ENCODE peak calls at places on chromosomes 3 and 15, in five cellular contexts. J, Z, N, S and A are unnamed samples. For H3K27me3, the result is how much of the 10 kb centered on the place peaks cover.

GRCh38 chr3:39101022-39101689 is 6.3 kb downstream of the GORASP1 start:
- DNase-seq in S (peak), Z (peak), N (peak), J (no peak), A (no peak)

GRCh38 chr3:161576733-161577510 is 80.3 kb downstream of the OTOL1 start:
- DNase-seq in Z (no peak), J (no peak), N (no peak), S (no peak), A (no peak)

GRCh38 chr3:74445541-74445940 is 168.9 kb downstream of the CNTN3 start:
- DNase-seq in S (no peak), Z (no peak), J (no peak), N (no peak), A (no peak)

GRCh38 chr3:128337305-128337704 is 129.4 kb downstream of the DNAJB8 start:
- DNase-seq in N (no peak), J (no peak), Z (no peak), S (no peak), A (no peak)

GRCh38 chr15:76492538-76492937 is 156.0 kb downstream of the ISL2 start:
- DNase-seq in Z (no peak), J (no peak), N (no peak), S (no peak), A (no peak)

GRCh38 chr3:123012652-123013051 is 14.9 kb downstream of the SEMA5B start:
- DNase-seq in N (no peak), S (no peak), J (no peak), Z (no peak), A (no peak)

GRCh38 chr3:72161870-72162617 is 377.1 kb upstream of the PROK2 start:
- DNase-seq in J (no peak), Z (no peak), N (no peak), S (peak), A (no peak)

GRCh38 chr3:42749753-42750231 is 23.3 kb downstream of the CCDC13 start:
- DNase-seq in S (no peak), Z (no peak), J (no peak), N (peak), A (no peak)

GRCh38 chr15:97566957-97567356 is 393.5 kb upstream of the ARRDC4 start:
- DNase-seq in J (no peak), S (no peak), Z (no peak), N (no peak), A (peak)

GRCh38 chr3:150461399-150461798 is 53.3 kb downstream of the TSC22D2 start:
- DNase-seq in J (no peak), Z (no peak), S (no peak), N (no peak), A (no peak)

GRCh38 chr15:39115379-39116057 is 465.4 kb upstream of the THBS1 start:
- DNase-seq in N (no peak), S (no peak), J (no peak), Z (no peak), A (no peak)

GRCh38 chr3:120449701-120450216 is 1.0 kb downstream of the FSTL1 start:
- DNase-seq in Z (no peak), S (peak), N (peak), J (no peak), A (no peak)
- H3K27me3 ChIP-seq in Z (under half), S (under half), N (under half), J (under half), A (under half)

GRCh38 chr3:194287392-194287791 is 63.7 kb downstream of the CPN2 start:
- DNase-seq in N (no peak), Z (no peak), J (no peak), S (no peak), A (no peak)
- TF ChIP-seq CTCF in N (no peak), Z (no peak), J (peak), S (no peak), A (peak)

GRCh38 chr3:111071257-111072015 is at the start of gene NECTIN3:
- DNase-seq in N (peak), S (peak), Z (peak), J (peak), A (peak)

GRCh38 chr3:111072016-111072891 is 638 bp downstream of the NECTIN3 start:
- DNase-seq in S (peak), N (peak), J (no peak), Z (peak), A (peak)

GRCh38 chr3:111069974-111070751 is 1.5 kb upstream of the NECTIN3 start:
- DNase-seq in Z (peak), J (no peak), S (peak), N (peak), A (no peak)

GRCh38 chr3:111070772-111071256 is 802 bp upstream of the NECTIN3 start:
- DNase-seq in S (no peak), Z (no peak), J (no peak), N (no peak), A (peak)

GRCh38 chr3:111073186-111073585 is 1.6 kb downstream of the NECTIN3 start:
- DNase-seq in N (no peak), J (no peak), Z (no peak), S (peak), A (peak)
- H3K4me3 ChIP-seq in N (peak), J (peak), Z (no peak), S (peak), A (peak)

GRCh38 chr15:93086791-93087190 is 2.2 kb downstream of the RGMA start:
- DNase-seq in Z (no peak), N (no peak), J (no peak), S (no peak), A (no peak)
- H3K27me3 ChIP-seq in Z (under half), N (under half), J (under half), S (half or more), A (under half)